ENCODE peak calls at places on chromosomes 16 and 17, in eight cellular contexts. L is left ventricle myocardium superior; Y is HEK293T; N is GF-D8; I is activated CD4-positive, CD25-positive, alpha-beta regulatory T cell; T is HCEC 1CT; C is AG04449; M is T-cell. B is an unnamed sample.

GRCh38 chr17:47057831-47058230 is 78.8 kb upstream of the RPRML start:
- DNase-seq in L (peak; percentile 41), Y (no peak), N (no peak), I (no peak), T (no peak), C (no peak), M (no peak), B (no peak)

GRCh38 chr16:5916711-5917191 is 819.2 kb upstream of the EEF2KMT start:
- DNase-seq in L (no peak), Y (no peak), N (no peak), I (no peak), T (no peak), C (no peak), M (no peak), B (no peak)

GRCh38 chr16:80341242-80341641 is 199.6 kb upstream of the DYNLRB2 start:
- DNase-seq in L (no peak), Y (no peak), N (no peak), I (no peak), T (no peak), C (no peak), M (no peak), B (no peak)

GRCh38 chr17:34485999-34486398 is 93.4 kb upstream of the TMEM132E start:
- DNase-seq in L (no peak), Y (no peak), N (no peak), I (no peak), T (no peak), C (no peak), M (no peak), B (no peak)

GRCh38 chr17:17044846-17045561 is 2.7 kb downstream of the MPRIP start:
- DNase-seq in L (no peak), Y (no peak), N (peak; percentile 76), I (no peak), T (peak; percentile 46), C (no peak), M (no peak), B (no peak)

GRCh38 chr17:5557485-5557884 is 26.8 kb downstream of the NLRP1 start:
- DNase-seq in L (no peak), Y (peak; percentile 2), N (no peak), I (no peak), T (peak; percentile 65), C (peak; percentile 42), M (no peak), B (no peak)

GRCh38 chr17:45320931-45321461 is 4.2 kb upstream of the MAP3K14 start:
- DNase-seq in L (no peak), Y (peak; percentile 54), N (no peak), I (no peak), T (peak; percentile 96), C (peak; percentile 96), M (no peak), B (no peak)

GRCh38 chr16:75644240-75645012 is 3.0 kb downstream of the KARS1 start:
- DNase-seq in L (no peak), Y (no peak), N (no peak), I (no peak), T (no peak), C (no peak), M (no peak), B (no peak)

GRCh38 chr17:40696651-40697072 is 6.9 kb downstream of the KRT24 start:
- DNase-seq in L (no peak), Y (no peak), N (no peak), I (no peak), T (no peak), C (no peak), M (no peak), B (no peak)

GRCh38 chr17:40316571-40317344 is 7.8 kb downstream of the RARA start:
- DNase-seq in L (peak; percentile 84), Y (peak; percentile 28), N (no peak), I (no peak), T (peak; percentile 84), C (no peak), M (no peak), B (no peak)

GRCh38 chr17:75810216-75810615 is 25.6 kb downstream of the UNK start:
- DNase-seq in L (no peak), Y (no peak), N (no peak), I (no peak), T (no peak), C (no peak), M (no peak), B (no peak)

GRCh38 chr16:57349212-57350031 is 9.2 kb upstream of the CCL22 start:
- DNase-seq in L (no peak), Y (no peak), N (peak; percentile 28), I (no peak), T (no peak), C (no peak), M (peak; percentile 8), B (no peak)

GRCh38 chr16:17227278-17227677 is 243.5 kb downstream of the XYLT1 start:
- DNase-seq in L (no peak), Y (no peak), N (no peak), I (no peak), T (no peak), C (no peak), M (no peak), B (no peak)

GRCh38 chr17:7023576-7024401 is 939 bp downstream of the BCL6B start:
- DNase-seq in L (peak; percentile 94), Y (peak; percentile 95), N (no peak), I (peak; percentile 92), T (no peak), C (no peak), M (peak; percentile 88), B (peak; percentile 93)